ENCODE peak calls at places on chromosomes 4 and X, in four cellular contexts. F is IMR-90, Q is H9, J is H1. B is an unnamed sample.

GRCh38 chrX:29419774-29420553 is 795.4 kb upstream of the MAGEB2 start:
- DNase-seq in Q (no peak), F (peak; percentile 69), J (no peak), B (peak; percentile 17)

GRCh38 chr4:139921551-139922184 is 232.3 kb downstream of the MAML3 start:
- DNase-seq in Q (no peak), F (no peak), J (no peak), B (no peak)

GRCh38 chrX:79366888-79367749 is at the start of gene ITM2A:
- DNase-seq in Q (peak; percentile 60), F (no peak), J (peak; percentile 53), B (peak; percentile 79)

GRCh38 chrX:134171661-134172587 is 65.1 kb upstream of the CCDC160 start:
- DNase-seq in J (no peak), Q (peak; percentile 43), F (no peak), B (peak; percentile 84)

GRCh38 chrX:40945366-40945713 is 139.9 kb upstream of the USP9X start:
- DNase-seq in F (peak; percentile 87), J (no peak), Q (no peak), B (peak; percentile 57)

GRCh38 chrX:63434665-63435064 is 83.5 kb upstream of the SPIN4 start:
- DNase-seq in J (no peak), Q (peak; percentile 43), F (peak; percentile 22), B (peak; percentile 94)

GRCh38 chr4:83223781-83224180 is 60.8 kb downstream of the COQ2 start:
- DNase-seq in F (no peak), Q (no peak), J (no peak), B (no peak)

GRCh38 chr4:186234367-186234766 is 7.1 kb downstream of the KLKB1 start:
- DNase-seq in Q (no peak), F (no peak), J (no peak), B (no peak)

GRCh38 chr4:76199664-76200211 is 13.9 kb downstream of the SCARB2 start:
- DNase-seq in J (no peak), F (peak; percentile 31), Q (peak; percentile 33), B (peak; percentile 21)

GRCh38 chrX:153725039-153725831 is 579 bp downstream of the ABCD1 start:
- DNase-seq in F (no peak), J (peak; percentile 49), Q (no peak), B (peak; percentile 51)

GRCh38 chrX:105552395-105552794 is 269.9 kb upstream of the NRK start:
- DNase-seq in F (no peak), Q (no peak), J (no peak), B (peak; percentile 18)

GRCh38 chr4:176438401-176438800 is 118.6 kb downstream of the SPCS3 start:
- DNase-seq in J (no peak), F (no peak), Q (no peak), B (no peak)

GRCh38 chr4:149108626-149109025 is 666.4 kb upstream of the NR3C2 start:
- DNase-seq in J (no peak), F (peak; percentile 58), Q (no peak), B (no peak)

GRCh38 chrX:106901341-106901740 is 1.8 kb downstream of the RIPPLY1 start:
- DNase-seq in F (no peak), Q (no peak), J (no peak), B (no peak)

GRCh38 chr4:112266823-112267222 is 18.9 kb downstream of the TIFA start:
- DNase-seq in J (no peak), F (peak; percentile 52), Q (no peak), B (no peak)

DNA sequence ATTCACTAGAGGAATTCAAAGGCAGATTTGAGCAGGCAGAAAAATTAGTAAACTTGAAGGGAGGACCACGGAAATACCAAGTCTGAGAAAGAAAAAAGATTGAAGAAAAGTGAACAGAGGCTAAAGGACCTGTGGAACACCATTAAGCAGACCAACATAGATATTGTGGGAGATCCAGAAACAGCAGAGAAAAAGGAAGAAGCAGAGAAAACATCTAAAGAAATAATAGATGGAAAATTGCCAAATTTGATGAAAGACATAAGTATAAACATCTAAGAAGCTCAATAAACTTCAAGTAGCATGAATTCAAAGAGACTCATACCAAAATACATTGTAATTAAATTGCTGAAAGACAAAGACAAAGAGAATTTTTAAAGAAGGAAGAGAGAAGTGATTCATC is 31.0 kb downstream of the ADAMTS3 start:
- DNase-seq in Q (no peak), F (no peak), J (no peak), B (no peak)
- H2BK15ac ChIP-seq in Q (no peak overlapping the region), F (no peak overlapping the region), J (no peak overlapping the region), B (no peak overlapping the region)

GRCh38 chr4:53541577-53542206 is 49.6 kb downstream of the LNX1 start:
- DNase-seq in Q (no peak), J (no peak), F (peak; percentile 95), B (no peak)
- H3K27ac ChIP-seq in Q (no peak overlapping the region), J (no peak overlapping the region), F (peak overlapping the region; percentile 50), B (no peak overlapping the region)

GRCh38 chr4:108203377-108203776 is 34.6 kb upstream of the LEF1 start:
- DNase-seq in F (no peak), Q (no peak), J (no peak), B (no peak)
- H3K56ac ChIP-seq in F (no peak overlapping the region), Q (no peak overlapping the region), J (no peak overlapping the region), B (no peak overlapping the region)

DNA sequence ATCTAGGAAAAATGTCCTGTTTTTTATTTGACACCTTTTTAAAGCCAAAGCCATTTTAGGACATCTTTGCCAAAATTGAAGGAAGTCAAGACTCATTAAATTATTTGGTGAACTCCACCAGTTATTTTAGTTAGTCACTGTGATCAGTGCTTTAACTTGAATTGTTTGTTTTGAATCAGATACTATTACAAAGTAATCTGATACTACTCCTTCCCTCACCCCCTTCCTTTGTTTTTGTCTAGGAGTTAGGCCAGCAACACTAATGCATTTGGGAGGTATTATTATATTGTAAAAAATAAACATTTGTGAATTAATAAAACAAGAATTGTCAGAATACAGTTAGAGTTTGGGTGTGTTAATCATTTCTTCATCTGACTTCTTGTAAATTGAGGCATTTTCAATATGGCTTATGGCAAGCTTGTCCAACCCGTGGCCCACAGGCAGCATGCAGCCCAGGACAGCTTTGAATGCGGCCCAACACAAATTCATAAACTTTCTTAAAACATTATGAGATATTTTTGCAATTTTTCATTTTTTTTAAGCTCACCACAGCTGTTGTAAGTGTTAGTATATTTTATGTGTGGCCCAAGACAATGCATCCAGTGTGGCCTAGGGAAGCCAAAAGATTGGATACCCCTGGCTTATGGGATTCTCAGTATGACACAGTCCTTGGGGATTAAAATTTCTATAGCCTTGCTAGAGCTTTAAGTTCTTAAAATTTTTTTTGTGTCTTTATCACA is 182.2 kb downstream of the BMPR1B start:
- DNase-seq in Q (no peak), J (no peak), F (peak; percentile 51), B (no peak)
- H2BK15ac ChIP-seq in Q (no peak overlapping the region), J (no peak overlapping the region), F (no peak overlapping the region), B (no peak overlapping the region)

GRCh38 chr4:73864973-73865372 is 4.2 kb upstream of the CXCL1 start:
- DNase-seq in J (no peak), Q (no peak), F (no peak), B (no peak)

GRCh38 chr4:73864365-73864764 is 4.8 kb upstream of the CXCL1 start:
- DNase-seq in J (no peak), Q (peak; percentile 55), F (no peak), B (peak; percentile 59)

GRCh38 chr4:73860175-73860574 is 7.1 kb downstream of the PF4V1 start:
- DNase-seq in J (no peak), Q (no peak), F (no peak), B (no peak)

GRCh38 chr4:73860884-73861283 is 7.8 kb downstream of the PF4V1 start:
- DNase-seq in F (no peak), Q (no peak), J (no peak), B (no peak)

GRCh38 chr4:73862357-73862756 is 6.8 kb upstream of the CXCL1 start:
- DNase-seq in J (no peak), F (peak; percentile 80), Q (no peak), B (no peak)
- H3K27ac ChIP-seq in J (no peak overlapping the region), F (no peak overlapping the region), Q (no peak overlapping the region), B (no peak overlapping the region)

GRCh38 chr4:10345381-10345784 is 111.8 kb downstream of the ZNF518B start:
- DNase-seq in J (no peak), F (no peak), Q (no peak), B (no peak)

GRCh38 chr4:10347281-10347795 is 109.9 kb downstream of the ZNF518B start:
- DNase-seq in J (no peak), Q (no peak), F (no peak), B (no peak)

GRCh38 chr4:10346023-10346422 is 111.2 kb downstream of the ZNF518B start:
- DNase-seq in Q (no peak), J (no peak), F (peak; percentile 1), B (peak; percentile 46)

GRCh38 chr4:10348241-10348640 is 109.0 kb downstream of the ZNF518B start:
- DNase-seq in F (no peak), Q (no peak), J (no peak), B (no peak)

DNA sequence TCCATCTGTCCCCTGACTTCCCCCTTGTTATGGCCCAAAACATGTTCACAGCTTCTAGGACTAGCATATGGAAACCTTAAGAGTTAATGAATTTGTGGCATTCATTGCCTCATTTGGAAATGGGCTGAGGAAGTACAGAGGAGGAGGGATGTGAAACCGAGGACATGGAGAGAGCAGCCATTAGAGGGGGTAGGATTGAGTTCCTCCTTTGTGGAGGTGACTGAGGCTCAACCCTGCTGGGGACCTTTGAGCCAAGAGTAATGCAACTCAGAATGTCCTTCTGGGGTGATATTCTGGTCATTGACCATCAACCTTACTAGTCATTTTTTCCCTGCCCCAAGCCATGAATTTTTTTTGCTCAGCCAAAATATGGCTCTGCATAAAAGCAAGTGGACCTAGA is 109.4 kb downstream of the ZNF518B start:
- DNase-seq in Q (no peak), J (no peak), F (no peak), B (no peak)
- H3K56ac ChIP-seq in Q (no peak overlapping the region), J (no peak overlapping the region), F (no peak overlapping the region), B (no peak overlapping the region)